ENCODE peak calls at places on chromosomes 5 and 9, in ten cellular contexts. R is heart left ventricle, H is body of pancreas, V is endothelial cell of umbilical vein, Y is H1, Z is esophagus squamous epithelium, N is spleen, F is transverse colon, K is ovary, J is right lobe of liver. P is an unnamed sample.

GRCh38 chr5:75457691-75458090 is 53.7 kb downstream of the CERT1 start:
- DNase-seq in F (no peak), J (no peak), Y (no peak), V (no peak), N (no peak), K (no peak), Z (no peak), H (peak), R (no peak), P (no peak)

GRCh38 chr9:16157216-16157615 is 604.4 kb downstream of the CCDC171 start:
- DNase-seq in F (no peak), H (no peak), J (no peak), V (no peak), N (no peak), R (no peak), Z (no peak), Y (no peak), K (no peak), P (no peak)

GRCh38 chr5:169745441-169746146 is 108.5 kb downstream of the DOCK2 start:
- DNase-seq in R (no peak), Y (no peak), Z (no peak), N (no peak), K (peak), H (no peak), F (no peak), V (no peak), J (no peak), P (no peak)

GRCh38 chr9:71769175-71770165 is 1.2 kb upstream of the CEMIP2 start:
- DNase-seq in K (peak), H (peak), Y (peak), Z (peak), J (peak), N (peak), V (peak), F (peak), R (peak), P (peak)

GRCh38 chr9:36530224-36530623 is 42.5 kb upstream of the MELK start:
- DNase-seq in R (no peak), J (no peak), Y (no peak), Z (no peak), V (no peak), F (no peak), H (peak), N (no peak), K (no peak), P (no peak)

GRCh38 chr5:159571501-159572244 is 241.4 kb upstream of the IL12B start:
- DNase-seq in N (no peak), Z (no peak), F (no peak), Y (no peak), J (no peak), R (no peak), K (no peak), V (no peak), H (no peak), P (no peak)

GRCh38 chr9:4088680-4089079 is 211.2 kb downstream of the GLIS3 start:
- DNase-seq in H (no peak), Y (no peak), F (no peak), J (no peak), Z (no peak), R (no peak), N (no peak), K (no peak), V (no peak), P (no peak)

GRCh38 chr5:150304481-150305081 is 1.9 kb upstream of the ARSI start:
- DNase-seq in N (no peak), J (no peak), V (no peak), F (no peak), Z (no peak), Y (no peak), H (no peak), K (no peak), R (no peak), P (no peak)

GRCh38 chr5:131242728-131243255 is 21.1 kb upstream of the CDC42SE2 start:
- DNase-seq in Y (no peak), R (no peak), F (no peak), Z (no peak), N (no peak), K (no peak), J (no peak), H (no peak), V (peak), P (no peak)

GRCh38 chr9:21961569-21961968 is 32.6 kb downstream of the CDKN2A start:
- DNase-seq in Z (no peak), F (no peak), R (no peak), V (no peak), K (no peak), J (no peak), H (no peak), N (no peak), Y (no peak), P (no peak)

GRCh38 chr9:119349548-119349947 is 19.7 kb downstream of the BRINP1 start:
- DNase-seq in Z (no peak), R (no peak), N (no peak), J (no peak), K (no peak), Y (no peak), H (no peak), F (no peak), V (no peak), P (no peak)

GRCh38 chr9:98572054-98572627 is 136.6 kb downstream of the GABBR2 start:
- DNase-seq in H (no peak), K (no peak), N (peak), Z (no peak), F (no peak), J (no peak), R (no peak), V (no peak), Y (no peak), P (no peak)

GRCh38 chr9:86941196-86941595 is 6.1 kb downstream of the GAS1 start:
- DNase-seq in J (no peak), Z (no peak), R (no peak), H (no peak), V (no peak), Y (no peak), K (no peak), F (no peak), N (no peak), P (no peak)

GRCh38 chr9:138033950-138034349 is 156.4 kb downstream of the CACNA1B start:
- DNase-seq in Y (no peak), Z (no peak), V (no peak), K (no peak), R (no peak), N (no peak), F (no peak), H (no peak), J (no peak), P (no peak)

GRCh38 chr9:2729003-2729402 is 11.7 kb downstream of the KCNV2 start:
- DNase-seq in J (no peak), K (no peak), N (no peak), Y (no peak), H (no peak), Z (no peak), V (no peak), F (no peak), R (no peak), P (no peak)

GRCh38 chr5:66713998-66714397 is 117.8 kb downstream of the MAST4 start:
- DNase-seq in F (no peak), R (no peak), J (no peak), V (no peak), Z (no peak), H (no peak), N (no peak), Y (no peak), K (no peak), P (no peak)

GRCh38 chr5:132267166-132267739 is 9.8 kb downstream of the PDLIM4 start:
- DNase-seq in V (no peak), R (no peak), Z (no peak), F (no peak), Y (peak), H (no peak), K (no peak), N (peak), J (peak), P (no peak)

GRCh38 chr5:24135536-24135935 is 509.2 kb downstream of the CDH10 start:
- DNase-seq in V (no peak), K (no peak), R (no peak), Z (no peak), Y (no peak), N (no peak), F (no peak), J (no peak), H (no peak), P (no peak)

GRCh38 chr9:34611811-34612787 is at the start of gene RPP25L:
- DNase-seq in R (peak), J (peak), Y (peak), N (peak), Z (peak), K (peak), H (peak), F (peak), V (peak), P (peak)

GRCh38 chr5:112004867-112005532 is 248.0 kb upstream of the NREP start:
- DNase-seq in H (no peak), F (no peak), N (no peak), R (no peak), J (no peak), Y (no peak), K (no peak), Z (no peak), V (peak), P (no peak)

GRCh38 chr9:77819672-77820071 is 171.6 kb upstream of the GNA14 start:
- DNase-seq in J (no peak), K (no peak), F (no peak), Z (no peak), R (no peak), N (no peak), Y (no peak), H (no peak), V (peak), P (no peak)

GRCh38 chr9:76373173-76373771 is 21.0 kb downstream of the RFK start:
- DNase-seq in R (peak), N (no peak), Z (no peak), V (no peak), J (peak), Y (no peak), H (peak), F (peak), K (peak), P (peak)

GRCh38 chr5:61620660-61621650 is 288.9 kb downstream of the ZSWIM6 start:
- DNase-seq in V (no peak), R (no peak), Y (no peak), F (no peak), H (peak), N (no peak), J (no peak), K (peak), Z (no peak), P (no peak)

GRCh38 chr9:128554155-128554862 is 1.9 kb downstream of the SPTAN1 start:
- DNase-seq in H (peak), N (no peak), R (peak), Y (peak), J (no peak), V (peak), K (peak), F (peak), Z (no peak), P (peak)

GRCh38 chr5:179275941-179276837 is 69.1 kb downstream of the ADAMTS2 start:
- DNase-seq in R (peak), F (peak), V (no peak), J (no peak), H (peak), Y (no peak), Z (no peak), N (no peak), K (peak), P (peak)

GRCh38 chr9:125829743-125830142 is 82.6 kb downstream of the PBX3 start:
- DNase-seq in Y (no peak), R (peak), F (no peak), K (no peak), H (peak), Z (no peak), N (peak), J (peak), V (peak), P (no peak)

GRCh38 chr5:31407921-31408714 is 123.8 kb downstream of the DROSHA start:
- DNase-seq in H (no peak), N (no peak), J (no peak), R (no peak), Y (no peak), F (no peak), Z (no peak), V (peak), K (no peak), P (no peak)

GRCh38 chr5:1037123-1037670 is 28.6 kb downstream of the NKD2 start:
- DNase-seq in V (no peak), Y (no peak), K (no peak), H (peak), Z (no peak), J (no peak), N (no peak), R (no peak), F (no peak), P (no peak)

GRCh38 chr5:141186897-141187512 is at the start of gene PCDHB9:
- DNase-seq in R (no peak), Z (no peak), K (no peak), H (peak), V (peak), F (no peak), J (no peak), Y (peak), N (no peak), P (no peak)

GRCh38 chr9:34190996-34191892 is 12.4 kb downstream of the UBAP1 start:
- DNase-seq in V (peak), K (no peak), H (no peak), Z (no peak), R (no peak), F (no peak), Y (no peak), J (no peak), N (no peak), P (no peak)

GRCh38 chr5:4580772-4581171 is 559.4 kb upstream of the ADAMTS16 start:
- DNase-seq in N (no peak), K (no peak), F (no peak), V (no peak), R (no peak), Y (no peak), H (no peak), Z (no peak), J (no peak), P (no peak)

GRCh38 chr9:70639853-70640814 is 225.7 kb upstream of the KLF9 start:
- DNase-seq in R (no peak), Y (no peak), Z (no peak), J (no peak), N (no peak), V (peak), H (no peak), F (no peak), K (no peak), P (no peak)

DNA sequence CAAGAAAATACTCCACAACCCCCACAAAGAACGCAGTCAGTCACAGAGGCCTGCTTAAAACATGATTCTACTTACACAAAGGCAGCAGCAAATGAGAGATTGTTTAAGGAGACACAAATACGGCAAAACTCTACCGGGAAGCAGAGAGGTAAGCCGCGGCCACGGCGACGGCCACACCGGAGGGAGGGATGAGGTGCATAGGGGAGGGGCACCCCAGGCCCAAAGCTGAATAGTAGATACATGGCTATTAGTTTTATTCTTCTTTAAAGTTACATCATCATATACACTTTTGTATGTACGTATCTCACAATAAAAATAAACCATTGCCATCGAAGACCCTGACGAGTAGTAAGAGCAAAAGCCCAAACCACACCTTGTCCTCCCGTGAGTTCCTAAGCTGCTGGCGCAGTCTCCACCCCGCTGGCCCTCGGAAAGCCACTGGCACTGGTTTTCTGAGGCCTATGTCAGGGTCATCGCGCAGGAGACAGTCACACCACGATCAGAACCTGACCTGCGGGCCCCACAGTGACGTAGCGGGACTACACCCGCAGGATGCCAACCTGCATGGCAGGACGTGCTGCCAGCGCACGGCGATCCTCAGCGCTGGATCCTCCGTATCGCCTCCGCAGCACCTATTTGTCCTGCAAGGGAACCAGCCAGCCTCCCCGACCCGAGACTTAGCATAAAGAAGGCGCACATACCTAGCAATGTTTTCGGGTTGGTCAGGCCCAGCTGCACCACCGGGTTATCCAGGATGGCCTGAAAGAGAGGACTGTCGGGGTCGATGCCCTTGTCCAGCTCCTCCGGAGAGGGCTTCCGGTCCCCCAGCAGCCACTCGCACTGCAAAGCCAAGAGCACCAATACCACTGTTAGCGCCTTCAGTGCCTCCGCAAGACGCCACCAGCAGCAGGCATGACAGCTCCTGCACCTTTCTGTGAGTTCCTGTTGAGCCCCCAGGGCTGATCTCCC is 23.4 kb downstream of the UBAC1 start:
- DNase-seq in H (no peak), K (no peak), R (no peak), N (no peak), J (no peak), V (no peak), Y (no peak), F (no peak), Z (no peak), P (no peak)
- TF ChIP-seq POLR2A in H (no peak), K (no peak), R (no peak), N (no peak), J (no peak), V (no peak), Y (no peak), F (no peak), Z (no peak), P (no peak)

GRCh38 chr5:69334793-69335268 is 2.2 kb upstream of the CCDC125 start:
- DNase-seq in N (peak), Z (no peak), F (peak), Y (peak), K (peak), V (peak), R (peak), H (peak), J (peak), P (peak)
- TF ChIP-seq CTCF in N (peak), Z (peak), F (peak), Y (peak), K (peak), V (peak), R (peak), H (peak), J (peak), P (peak)

GRCh38 chr5:172283020-172283861 is at the start of gene UBTD2:
- DNase-seq in F (peak), R (peak), K (peak), H (peak), Y (peak), J (peak), Z (no peak), V (peak), N (peak), P (peak)
- TF ChIP-seq POLR2A in F (peak), R (no peak), K (no peak), H (peak), Y (no peak), J (peak), Z (no peak), V (peak), N (no peak), P (no peak)

GRCh38 chr9:116152390-116152789 is 1.2 kb upstream of the PAPPA start:
- DNase-seq in N (no peak), V (no peak), K (no peak), F (no peak), H (no peak), R (no peak), J (no peak), Y (no peak), Z (no peak), P (no peak)
- TF ChIP-seq CTCF in N (no peak), V (peak), K (no peak), F (no peak), H (peak), R (peak), J (peak), Y (no peak), Z (no peak), P (no peak)

DNA sequence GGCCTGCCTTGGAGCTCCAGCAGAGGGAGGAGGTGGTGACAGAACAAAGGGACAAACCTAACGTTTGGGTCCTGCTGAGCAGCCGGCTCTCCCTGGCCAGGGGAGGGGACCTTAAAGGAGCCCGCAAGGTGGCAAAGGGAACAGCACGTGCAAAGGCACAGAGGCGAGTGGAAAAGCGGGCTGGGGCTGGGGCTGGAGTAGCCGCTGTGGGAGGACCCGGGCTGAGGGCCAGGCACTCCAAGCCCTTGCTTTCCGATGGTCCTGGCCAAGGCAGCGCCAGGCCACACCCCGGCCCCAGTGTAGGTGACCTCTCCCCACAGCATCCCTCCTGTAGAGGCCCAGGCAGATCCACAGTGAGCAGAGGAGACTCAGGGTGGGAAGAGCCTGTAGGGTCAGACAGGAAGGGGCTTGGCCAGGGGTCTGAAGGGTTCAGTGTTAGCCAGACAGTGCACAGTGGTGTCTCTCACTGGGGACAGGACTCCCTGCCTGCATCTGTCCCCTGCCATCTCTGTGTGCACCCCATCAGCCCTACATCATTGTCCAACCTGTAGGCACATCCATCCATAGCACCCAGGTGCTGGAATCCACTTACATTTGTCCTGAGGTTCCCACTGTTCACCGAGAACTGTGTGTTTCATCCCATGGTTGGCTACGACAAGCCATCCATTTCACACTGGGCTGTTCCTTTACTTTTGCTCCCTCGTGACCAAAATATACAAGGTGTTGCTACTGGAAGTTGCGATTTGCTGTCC is 77.0 kb downstream of the NEK6 start:
- DNase-seq in F (no peak), J (no peak), N (no peak), Y (no peak), H (no peak), K (no peak), Z (no peak), R (no peak), V (no peak), P (no peak)
- TF ChIP-seq POLR2A in F (no peak), J (no peak), N (no peak), Y (no peak), H (no peak), K (no peak), Z (no peak), R (no peak), V (no peak), P (no peak)

DNA sequence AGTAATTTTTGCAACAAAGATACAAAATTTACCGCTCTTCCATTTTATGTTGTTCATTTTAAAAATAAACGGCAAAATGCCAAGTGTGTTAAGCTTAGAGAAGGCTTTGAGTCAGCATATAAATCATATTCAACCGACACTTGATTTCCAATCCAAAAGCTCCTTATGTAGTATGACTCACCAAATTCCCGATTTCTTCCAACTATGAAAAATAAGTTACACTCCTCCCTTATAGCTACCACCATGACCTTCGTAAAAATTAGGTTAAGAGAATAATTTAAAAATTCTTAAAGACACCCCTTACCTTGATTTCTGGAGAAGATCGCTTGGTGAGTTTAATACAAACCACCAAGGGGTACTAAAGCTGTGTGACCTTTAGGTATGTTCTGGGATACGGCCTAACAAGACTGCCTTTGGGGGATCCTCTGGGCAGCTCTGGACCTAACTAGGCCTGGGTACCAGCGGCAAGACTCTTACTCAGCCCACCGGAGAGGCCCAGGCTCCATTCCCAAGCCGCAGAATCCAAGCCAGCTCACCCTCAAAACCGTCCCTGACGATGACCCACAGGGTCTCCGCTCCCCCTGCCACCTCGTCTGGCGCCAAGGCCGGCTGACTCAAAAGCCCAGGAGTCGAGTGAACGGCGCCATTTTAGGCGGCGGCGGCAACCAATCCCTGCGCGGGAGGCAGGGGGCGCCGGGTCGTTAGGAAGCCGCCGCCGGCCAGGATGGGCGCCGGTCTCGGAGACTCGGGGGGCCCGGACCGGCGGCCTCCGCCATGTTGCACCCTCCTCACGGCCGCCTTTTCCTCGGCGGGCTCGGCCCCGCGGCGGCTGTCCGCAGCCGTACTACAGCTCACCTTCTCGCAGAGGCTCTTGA is 731 bp downstream of the PPP2CA start:
- DNase-seq in N (peak), F (peak), J (peak), K (peak), H (peak), Y (peak), Z (no peak), V (peak), R (peak), P (peak)
- TF ChIP-seq CTCF in N (no peak), F (peak), J (peak), K (no peak), H (peak), Y (peak), Z (no peak), V (peak), R (peak), P (peak)